ENCODE peak calls at places on chromosomes 16 and 17, in four cellular contexts. R, G, I and L are unnamed samples.

GRCh38 chr16:4692460-4693295 is 684 bp upstream of the NUDT16L1 start:
- DNase-seq in R (no peak), G (peak), I (no peak), L (no peak)

GRCh38 chr17:79587945-79588344 is 22.9 kb downstream of the RBFOX3 start:
- DNase-seq in R (no peak), G (no peak), I (no peak), L (no peak)

GRCh38 chr17:70054961-70055360 is 20.1 kb upstream of the KCNJ16 start:
- DNase-seq in R (no peak), G (no peak), I (no peak), L (no peak)

GRCh38 chr17:20702692-20703091 is 123.2 kb downstream of the CDRT15L2 start:
- DNase-seq in R (no peak), G (no peak), I (no peak), L (no peak)

GRCh38 chr17:30095507-30096244 is 20.9 kb upstream of the NSRP1 start:
- DNase-seq in R (no peak), G (peak), I (no peak), L (peak)

GRCh38 chr17:19260958-19261357 is 23.8 kb downstream of the EPN2 start:
- DNase-seq in R (peak), G (no peak), I (no peak), L (peak)

GRCh38 chr17:16286947-16287562 is 66.2 kb downstream of the CENPV start:
- DNase-seq in R (peak), G (peak), I (no peak), L (no peak)

GRCh38 chr16:82633964-82634600 is 7.3 kb downstream of the CDH13 start:
- DNase-seq in R (no peak), G (peak), I (no peak), L (no peak)

GRCh38 chr16:84529607-84530006 is 25.1 kb upstream of the MEAK7 start:
- DNase-seq in R (no peak), G (no peak), I (no peak), L (no peak)

GRCh38 chr17:14833201-14833773 is 431.8 kb downstream of the PMP22 start:
- DNase-seq in R (no peak), G (peak), I (no peak), L (no peak)

GRCh38 chr16:85699628-85700027 is 10.9 kb upstream of the GINS2 start:
- DNase-seq in R (no peak), G (peak), I (no peak), L (no peak)

GRCh38 chr16:3457434-3458252 is 14.2 kb downstream of the NAA60 start:
- DNase-seq in R (peak), G (peak), I (peak), L (peak)

GRCh38 chr17:83099570-83100181 is 20.3 kb downstream of the METRNL start:
- DNase-seq in R (no peak), G (peak), I (no peak), L (no peak)

GRCh38 chr17:74190154-74190553 is 13.3 kb upstream of the RPL38 start:
- DNase-seq in R (no peak), G (peak), I (no peak), L (peak)

GRCh38 chr17:40598021-40598927 is 33.0 kb upstream of the CCR7 start:
- DNase-seq in R (no peak), G (no peak), I (peak), L (no peak)

GRCh38 chr16:9316008-9316407 is 224.6 kb downstream of the HAPSTR1 start:
- DNase-seq in R (no peak), G (no peak), I (no peak), L (no peak)

GRCh38 chr16:28126684-28127620 is 63.4 kb upstream of the GSG1L start:
- DNase-seq in R (no peak), G (no peak), I (no peak), L (no peak)